ENCODE peak calls at places on chromosomes 4 and X, in seven cellular contexts. One of them, this sample, is unnamed. For H3K4me1, the result is how much of the 10 kb centered on the place peaks cover.

GRCh38 chr4:174523003-174523693 is 860 bp upstream of the HPGD start:
- DNase-seq in HCT116: no peak
- DNase-seq in fibroblast of lung: peak
- DNase-seq in left lung: no peak
- DNase-seq in MM.1S: no peak
- DNase-seq in IMR-90: no peak
- DNase-seq in astrocyte: no peak
- DNase-seq in this sample: no peak

GRCh38 chr4:84994280-84994679 is 27.8 kb upstream of the WDFY3 start:
- DNase-seq in HCT116: no peak
- DNase-seq in fibroblast of lung: peak
- DNase-seq in left lung: no peak
- DNase-seq in MM.1S: no peak
- DNase-seq in IMR-90: no peak
- DNase-seq in astrocyte: no peak
- DNase-seq in this sample: no peak

GRCh38 chr4:101400096-101400495 is 52.8 kb upstream of the PPP3CA start:
- DNase-seq in HCT116: no peak
- DNase-seq in fibroblast of lung: no peak
- DNase-seq in left lung: no peak
- DNase-seq in MM.1S: no peak
- DNase-seq in IMR-90: peak
- DNase-seq in astrocyte: peak
- DNase-seq in this sample: no peak

GRCh38 chr4:126338572-126338971 is 1023.8 kb downstream of the FAT4 start:
- DNase-seq in HCT116: no peak
- DNase-seq in fibroblast of lung: no peak
- DNase-seq in left lung: no peak
- DNase-seq in MM.1S: no peak
- DNase-seq in IMR-90: no peak
- DNase-seq in astrocyte: no peak
- DNase-seq in this sample: no peak

GRCh38 chr4:30181918-30182317 is 538.3 kb upstream of the PCDH7 start:
- DNase-seq in HCT116: no peak
- DNase-seq in fibroblast of lung: no peak
- DNase-seq in left lung: no peak
- DNase-seq in MM.1S: peak
- DNase-seq in IMR-90: no peak
- DNase-seq in astrocyte: peak
- DNase-seq in this sample: no peak

GRCh38 chr4:25913056-25913850 is 767 bp upstream of the SMIM20 start:
- DNase-seq in HCT116: no peak
- DNase-seq in fibroblast of lung: no peak
- DNase-seq in left lung: peak
- DNase-seq in MM.1S: peak
- DNase-seq in IMR-90: peak
- DNase-seq in astrocyte: no peak
- DNase-seq in this sample: no peak

GRCh38 chr4:112109455-112110425 is 35.5 kb upstream of the FAM241A start:
- DNase-seq in HCT116: no peak
- DNase-seq in fibroblast of lung: peak
- DNase-seq in left lung: no peak
- DNase-seq in MM.1S: peak
- DNase-seq in IMR-90: peak
- DNase-seq in astrocyte: peak
- DNase-seq in this sample: no peak

GRCh38 chr4:67545996-67546356 is 673 bp upstream of the CENPC start:
- DNase-seq in HCT116: no peak
- DNase-seq in fibroblast of lung: no peak
- DNase-seq in left lung: no peak
- DNase-seq in MM.1S: no peak
- DNase-seq in IMR-90: no peak
- DNase-seq in astrocyte: no peak
- DNase-seq in this sample: no peak

GRCh38 chr4:55729306-55730142 is 90.1 kb upstream of the EXOC1L start:
- DNase-seq in HCT116: no peak
- DNase-seq in fibroblast of lung: no peak
- DNase-seq in left lung: no peak
- DNase-seq in MM.1S: no peak
- DNase-seq in IMR-90: no peak
- DNase-seq in astrocyte: no peak
- DNase-seq in this sample: no peak

GRCh38 chr4:150903603-150904002 is 111.5 kb downstream of the LRBA start:
- DNase-seq in HCT116: no peak
- DNase-seq in fibroblast of lung: no peak
- DNase-seq in left lung: no peak
- DNase-seq in MM.1S: no peak
- DNase-seq in IMR-90: no peak
- DNase-seq in astrocyte: no peak
- DNase-seq in this sample: no peak

GRCh38 chrX:2823795-2824386 is 4.8 kb upstream of the GYG2 start:
- DNase-seq in HCT116: no peak
- DNase-seq in fibroblast of lung: no peak
- DNase-seq in left lung: no peak
- DNase-seq in MM.1S: no peak
- DNase-seq in IMR-90: no peak
- DNase-seq in astrocyte: no peak
- DNase-seq in this sample: no peak

GRCh38 chr4:54228064-54228527 is 997 bp upstream of the PDGFRA start:
- DNase-seq in HCT116: no peak
- DNase-seq in fibroblast of lung: peak
- DNase-seq in left lung: peak
- DNase-seq in MM.1S: peak
- DNase-seq in IMR-90: peak
- DNase-seq in astrocyte: peak
- DNase-seq in this sample: no peak

GRCh38 chr4:122914292-122914904 is 8.0 kb downstream of the NUDT6 start:
- DNase-seq in HCT116: no peak
- DNase-seq in fibroblast of lung: peak
- DNase-seq in left lung: no peak
- DNase-seq in MM.1S: peak
- DNase-seq in IMR-90: peak
- DNase-seq in astrocyte: no peak
- DNase-seq in this sample: no peak

GRCh38 chrX:1528884-1529203 is 8.1 kb downstream of the P2RY8 start:
- DNase-seq in HCT116: no peak
- DNase-seq in fibroblast of lung: no peak
- DNase-seq in left lung: no peak
- DNase-seq in MM.1S: no peak
- DNase-seq in IMR-90: no peak
- DNase-seq in astrocyte: no peak
- DNase-seq in this sample: no peak

GRCh38 chr4:112563431-112564200 is 47.6 kb upstream of the NEUROG2 start:
- DNase-seq in HCT116: no peak
- DNase-seq in fibroblast of lung: no peak
- DNase-seq in left lung: no peak
- DNase-seq in MM.1S: no peak
- DNase-seq in IMR-90: no peak
- DNase-seq in astrocyte: no peak
- DNase-seq in this sample: no peak

GRCh38 chrX:72129661-72130060 is 2.1 kb downstream of the RTL5 start:
- DNase-seq in HCT116: no peak
- DNase-seq in fibroblast of lung: no peak
- DNase-seq in left lung: no peak
- DNase-seq in MM.1S: no peak
- DNase-seq in IMR-90: no peak
- DNase-seq in astrocyte: no peak
- DNase-seq in this sample: no peak

GRCh38 chrX:72130762-72131231 is 918 bp downstream of the RTL5 start:
- DNase-seq in HCT116: no peak
- DNase-seq in fibroblast of lung: no peak
- DNase-seq in left lung: no peak
- DNase-seq in MM.1S: no peak
- DNase-seq in IMR-90: no peak
- DNase-seq in astrocyte: no peak
- DNase-seq in this sample: no peak

GRCh38 chrX:72131317-72132294 is at the start of gene RTL5:
- DNase-seq in HCT116: peak
- DNase-seq in fibroblast of lung: peak
- DNase-seq in left lung: peak
- DNase-seq in MM.1S: peak
- DNase-seq in IMR-90: peak
- DNase-seq in astrocyte: peak
- DNase-seq in this sample: peak

GRCh38 chrX:72128881-72129280 is 2.8 kb downstream of the RTL5 start:
- DNase-seq in HCT116: no peak
- DNase-seq in fibroblast of lung: no peak
- DNase-seq in left lung: no peak
- DNase-seq in MM.1S: no peak
- DNase-seq in IMR-90: no peak
- DNase-seq in astrocyte: no peak
- DNase-seq in this sample: no peak

DNA sequence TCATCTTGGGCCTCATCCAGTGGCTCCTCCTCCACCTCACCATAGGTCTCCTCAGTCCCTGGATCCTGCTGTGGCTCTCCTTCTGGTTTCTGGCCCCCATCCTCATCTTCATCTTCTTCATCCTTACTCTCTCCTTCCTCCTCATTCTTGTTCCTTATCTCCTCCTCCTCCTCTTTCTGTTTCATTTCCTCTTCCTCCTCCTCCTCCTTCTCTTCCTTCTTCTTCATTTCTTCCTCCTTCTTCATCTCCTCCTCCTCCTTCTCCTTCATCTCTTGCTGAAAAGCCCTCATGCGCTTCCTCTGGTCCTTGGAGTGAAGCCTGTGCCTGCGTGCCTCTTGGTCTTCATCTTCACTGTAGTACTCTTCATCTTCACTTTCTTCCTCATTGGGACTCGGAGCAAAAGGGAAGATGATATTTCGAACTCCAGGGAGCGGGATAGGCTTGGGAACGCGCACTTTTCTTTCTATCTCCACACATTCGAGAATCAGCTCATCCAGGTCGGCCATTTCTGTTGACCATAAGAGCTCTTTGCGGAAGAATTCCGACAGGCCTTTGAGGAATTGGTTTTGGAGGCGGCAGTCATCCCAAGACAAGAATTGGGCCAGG is 1.5 kb downstream of the RTL5 start:
- DNase-seq in HCT116: no peak
- DNase-seq in fibroblast of lung: no peak
- DNase-seq in left lung: no peak
- DNase-seq in MM.1S: no peak
- DNase-seq in IMR-90: no peak
- DNase-seq in astrocyte: no peak
- DNase-seq in this sample: no peak
- H3K27ac ChIP-seq in HCT116: no peak
- H3K27ac ChIP-seq in fibroblast of lung: no peak
- H3K27ac ChIP-seq in left lung: no peak
- H3K27ac ChIP-seq in MM.1S: no peak
- H3K27ac ChIP-seq in IMR-90: no peak
- H3K27ac ChIP-seq in astrocyte: no peak
- H3K27ac ChIP-seq in this sample: no peak

GRCh38 chr4:7928711-7929505 is 10.8 kb downstream of the AFAP1 start:
- DNase-seq in HCT116: peak
- DNase-seq in fibroblast of lung: peak
- DNase-seq in left lung: no peak
- DNase-seq in MM.1S: no peak
- DNase-seq in IMR-90: no peak
- DNase-seq in astrocyte: no peak
- DNase-seq in this sample: no peak
- TF ChIP-seq CTCF in HCT116: peak
- TF ChIP-seq CTCF in fibroblast of lung: peak
- TF ChIP-seq CTCF in left lung: no peak
- TF ChIP-seq CTCF in MM.1S: no peak
- TF ChIP-seq CTCF in IMR-90: peak
- TF ChIP-seq CTCF in astrocyte: peak
- TF ChIP-seq CTCF in this sample: no peak

GRCh38 chr4:94457692-94458106 is 6.0 kb downstream of the PDLIM5 start:
- DNase-seq in HCT116: no peak
- DNase-seq in fibroblast of lung: peak
- DNase-seq in left lung: no peak
- DNase-seq in MM.1S: no peak
- DNase-seq in IMR-90: no peak
- DNase-seq in astrocyte: no peak
- DNase-seq in this sample: no peak
- H3K4me1 ChIP-seq in HCT116: under half
- H3K4me1 ChIP-seq in fibroblast of lung: under half
- H3K4me1 ChIP-seq in left lung: under half
- H3K4me1 ChIP-seq in MM.1S: under half
- H3K4me1 ChIP-seq in IMR-90: under half
- H3K4me1 ChIP-seq in astrocyte: under half
- H3K4me1 ChIP-seq in this sample: under half

GRCh38 chrX:39689374-39690104 is 408.2 kb downstream of the BCOR start:
- DNase-seq in HCT116: no peak
- DNase-seq in fibroblast of lung: no peak
- DNase-seq in left lung: no peak
- DNase-seq in MM.1S: no peak
- DNase-seq in IMR-90: no peak
- DNase-seq in astrocyte: no peak
- DNase-seq in this sample: no peak

GRCh38 chrX:39688576-39689373 is 409.0 kb downstream of the BCOR start:
- DNase-seq in HCT116: no peak
- DNase-seq in fibroblast of lung: peak
- DNase-seq in left lung: peak
- DNase-seq in MM.1S: peak
- DNase-seq in IMR-90: peak
- DNase-seq in astrocyte: no peak
- DNase-seq in this sample: no peak

GRCh38 chrX:39692796-39693195 is 405.0 kb downstream of the BCOR start:
- DNase-seq in HCT116: no peak
- DNase-seq in fibroblast of lung: no peak
- DNase-seq in left lung: no peak
- DNase-seq in MM.1S: no peak
- DNase-seq in IMR-90: no peak
- DNase-seq in astrocyte: peak
- DNase-seq in this sample: no peak

GRCh38 chrX:39691724-39692123 is 406.0 kb downstream of the BCOR start:
- DNase-seq in HCT116: no peak
- DNase-seq in fibroblast of lung: no peak
- DNase-seq in left lung: no peak
- DNase-seq in MM.1S: no peak
- DNase-seq in IMR-90: no peak
- DNase-seq in astrocyte: no peak
- DNase-seq in this sample: no peak

DNA sequence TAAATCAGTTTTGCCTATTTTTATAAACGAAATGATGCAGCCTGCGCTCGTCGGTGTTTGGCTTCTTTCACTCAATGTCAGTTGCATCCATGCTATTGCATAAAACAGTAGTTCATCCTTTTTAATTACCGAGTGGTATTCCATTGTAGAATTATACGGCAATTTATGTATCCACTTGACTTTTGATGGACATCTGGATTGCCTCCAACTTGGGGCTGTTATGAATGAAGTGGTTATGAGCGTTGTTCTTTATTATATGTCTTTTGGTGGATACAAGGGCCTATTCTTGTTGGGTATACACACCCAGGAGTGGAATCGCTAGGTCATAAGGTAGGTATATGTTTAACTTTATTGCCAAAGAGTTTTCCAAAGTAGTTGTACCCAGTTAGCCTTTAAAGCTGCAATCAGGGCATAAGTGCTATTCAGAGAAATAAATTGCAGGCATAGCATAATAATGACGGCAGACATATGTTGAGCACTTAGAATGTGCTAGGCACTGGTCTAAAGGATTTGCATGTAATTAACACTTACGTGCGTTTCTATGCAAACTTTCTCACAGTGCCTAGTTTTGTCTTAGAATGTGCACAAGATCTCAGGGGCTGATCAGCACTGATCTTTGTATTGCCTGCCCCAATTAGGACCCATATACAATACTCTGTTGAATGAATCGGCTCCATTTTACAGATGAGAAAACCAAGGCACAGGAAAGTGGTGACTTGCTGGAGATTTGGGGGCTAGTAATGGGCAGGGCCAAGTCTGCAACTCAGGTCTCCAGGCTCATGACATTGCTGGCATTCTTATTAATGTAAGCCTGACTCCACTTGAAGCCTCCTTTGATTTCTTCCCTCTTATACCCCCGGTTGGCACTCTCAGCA is 407.0 kb downstream of the BCOR start:
- DNase-seq in HCT116: no peak
- DNase-seq in fibroblast of lung: no peak
- DNase-seq in left lung: no peak
- DNase-seq in MM.1S: no peak
- DNase-seq in IMR-90: no peak
- DNase-seq in astrocyte: no peak
- DNase-seq in this sample: no peak
- H3K27ac ChIP-seq in HCT116: no peak
- H3K27ac ChIP-seq in fibroblast of lung: no peak
- H3K27ac ChIP-seq in left lung: no peak
- H3K27ac ChIP-seq in MM.1S: no peak
- H3K27ac ChIP-seq in IMR-90: no peak
- H3K27ac ChIP-seq in astrocyte: no peak
- H3K27ac ChIP-seq in this sample: no peak